ENCODE peak calls at places on chromosomes 3 and 15, in ten cellular contexts. H is left ventricle myocardium inferior; G is uterus; A is endodermal cell; N is CD4-positive, alpha-beta T cell; F is stomach; X is colonic mucosa; Q is body of pancreas; M is A549; C is coronary artery. E is an unnamed sample.

GRCh38 chr15:70576276-70576675 is 187.1 kb downstream of the UACA start:
- DNase-seq in H (no peak), G (no peak), A (no peak), N (no peak), F (no peak), X (no peak), Q (no peak), M (no peak), C (no peak), E (no peak)

GRCh38 chr3:152623286-152623685 is 211.6 kb upstream of the P2RY1 start:
- DNase-seq in H (no peak), G (no peak), A (no peak), N (no peak), F (no peak), X (no peak), Q (no peak), M (no peak), C (no peak), E (no peak)

GRCh38 chr3:102085431-102086226 is 236.3 kb downstream of the NFKBIZ start:
- DNase-seq in H (no peak), G (no peak), A (no peak), N (no peak), F (no peak), X (no peak), Q (no peak), M (no peak), C (no peak), E (no peak)

GRCh38 chr15:63888146-63888545 is 54.4 kb upstream of the HERC1 start:
- DNase-seq in H (no peak), G (no peak), A (peak; percentile 26), N (no peak), F (no peak), X (no peak), Q (no peak), M (no peak), C (no peak), E (no peak)

GRCh38 chr15:44682211-44682610 is 18.7 kb upstream of the SPG11 start:
- DNase-seq in H (no peak), G (no peak), A (no peak), N (no peak), F (no peak), X (no peak), Q (no peak), M (no peak), C (no peak), E (no peak)

GRCh38 chr3:40843851-40844548 is 319.2 kb downstream of the ZNF621 start:
- DNase-seq in H (no peak), G (no peak), A (peak; percentile 58), N (no peak), F (no peak), X (no peak), Q (no peak), M (no peak), C (no peak), E (no peak)

GRCh38 chr3:160641675-160642330 is 35.2 kb upstream of the ARL14 start:
- DNase-seq in H (no peak), G (peak; percentile 42), A (no peak), N (no peak), F (no peak), X (no peak), Q (no peak), M (no peak), C (no peak), E (peak; percentile 56)

GRCh38 chr15:46151786-46152185 is 517.0 kb downstream of the SQOR start:
- DNase-seq in H (no peak), G (no peak), A (no peak), N (no peak), F (no peak), X (no peak), Q (no peak), M (no peak), C (no peak), E (no peak)

GRCh38 chr3:38297947-38298711 is 16.0 kb downstream of the SLC22A14 start:
- DNase-seq in H (no peak), G (no peak), A (no peak), N (no peak), F (no peak), X (no peak), Q (no peak), M (peak; percentile 24), C (no peak), E (peak; percentile 4)

GRCh38 chr3:32842987-32843386 is 25.2 kb downstream of the TRIM71 start:
- DNase-seq in H (no peak), G (no peak), A (peak; percentile 70), N (no peak), F (no peak), X (no peak), Q (no peak), M (no peak), C (no peak), E (no peak)

GRCh38 chr3:195012571-195012970 is 258.4 kb downstream of the XXYLT1 start:
- DNase-seq in H (no peak), G (no peak), A (peak; percentile 15), N (no peak), F (peak; percentile 11), X (no peak), Q (no peak), M (no peak), C (no peak), E (no peak)

GRCh38 chr15:32942286-32942927 is 224.6 kb downstream of the GREM1 start:
- DNase-seq in H (no peak), G (no peak), A (no peak), N (no peak), F (no peak), X (no peak), Q (no peak), M (no peak), C (no peak), E (no peak)

GRCh38 chr3:104873331-104873730 is 493.4 kb upstream of the ALCAM start:
- DNase-seq in H (no peak), G (no peak), A (no peak), N (no peak), F (no peak), X (no peak), Q (no peak), M (no peak), C (no peak), E (peak; percentile 80)

GRCh38 chr15:38996111-38996541 is 431.5 kb upstream of the RASGRP1 start:
- DNase-seq in H (no peak), G (no peak), A (no peak), N (no peak), F (no peak), X (no peak), Q (peak; percentile 14), M (no peak), C (no peak), E (peak; percentile 67)

GRCh38 chr3:186024210-186024609 is 84.7 kb downstream of the ETV5 start:
- DNase-seq in H (peak; percentile 35), G (no peak), A (no peak), N (no peak), F (no peak), X (no peak), Q (peak; percentile 23), M (no peak), C (no peak), E (no peak)

GRCh38 chr15:29938701-29939340 is 116.6 kb upstream of the TJP1 start:
- DNase-seq in H (no peak), G (no peak), A (no peak), N (no peak), F (no peak), X (no peak), Q (no peak), M (no peak), C (no peak), E (no peak)
- H3K27ac ChIP-seq in H (no peak overlapping the region), G (no peak overlapping the region), A (no peak overlapping the region), N (no peak overlapping the region), F (no peak overlapping the region), X (no peak overlapping the region), Q (no peak overlapping the region), M (peak overlapping the region; percentile 26), C (no peak overlapping the region), E (peak overlapping the region; percentile 18)

GRCh38 chr3:29513236-29513635 is 232.4 kb downstream of the RBMS3 start:
- DNase-seq in H (no peak), G (peak; percentile 43), A (no peak), N (no peak), F (no peak), X (no peak), Q (no peak), M (no peak), C (no peak), E (peak; percentile 72)

GRCh38 chr3:29516164-29516563 is 235.3 kb downstream of the RBMS3 start:
- DNase-seq in H (no peak), G (no peak), A (no peak), N (no peak), F (no peak), X (no peak), Q (no peak), M (no peak), C (no peak), E (no peak)

GRCh38 chr3:29515451-29515850 is 234.6 kb downstream of the RBMS3 start:
- DNase-seq in H (no peak), G (no peak), A (peak; percentile 62), N (no peak), F (no peak), X (no peak), Q (no peak), M (no peak), C (no peak), E (peak; percentile 43)

GRCh38 chr3:29514170-29514569 is 233.3 kb downstream of the RBMS3 start:
- DNase-seq in H (no peak), G (no peak), A (no peak), N (no peak), F (no peak), X (no peak), Q (no peak), M (no peak), C (no peak), E (no peak)

GRCh38 chr3:29514912-29515311 is 234.0 kb downstream of the RBMS3 start:
- DNase-seq in H (no peak), G (no peak), A (no peak), N (no peak), F (no peak), X (no peak), Q (no peak), M (no peak), C (no peak), E (no peak)
- TF ChIP-seq CTCF in H (no peak), G (no peak), A (no peak), N (no peak), F (no peak), X (no peak), Q (no peak), M (no peak), C (no peak), E (no peak)

DNA sequence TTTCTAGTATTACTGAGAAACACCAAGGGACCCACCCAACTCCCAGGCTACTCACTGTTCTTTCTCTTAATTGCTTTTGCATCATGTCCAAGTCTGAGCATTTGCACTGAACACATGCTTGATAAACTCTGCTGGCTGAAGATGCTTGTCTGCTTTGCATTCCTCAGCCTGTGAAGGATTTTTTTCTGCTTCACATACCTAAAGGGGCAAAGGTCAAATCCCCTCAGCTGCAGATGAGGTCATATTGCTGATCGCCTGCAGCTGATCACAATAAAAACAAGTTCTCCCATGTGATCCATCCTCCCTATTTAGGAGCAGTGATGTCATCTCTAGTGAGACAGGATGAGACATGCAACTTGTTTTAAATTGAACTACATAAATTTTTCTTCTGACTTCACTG is 84.6 kb upstream of the DCBLD2 start:
- DNase-seq in H (no peak), G (no peak), A (peak; percentile 68), N (no peak), F (no peak), X (no peak), Q (no peak), M (no peak), C (no peak), E (peak; percentile 91)
- H3K27ac ChIP-seq in H (peak overlapping the region; percentile 59), G (no peak overlapping the region), A (no peak overlapping the region), N (no peak overlapping the region), F (no peak overlapping the region), X (no peak overlapping the region), Q (no peak overlapping the region), M (peak overlapping the region; percentile 88), C (no peak overlapping the region), E (peak overlapping the region; percentile 68)

GRCh38 chr3:22089284-22089683 is 338.3 kb upstream of the ZNF385D start:
- DNase-seq in H (no peak), G (no peak), A (peak; percentile 65), N (no peak), F (no peak), X (no peak), Q (peak; percentile 33), M (peak; percentile 6), C (no peak), E (peak; percentile 7)
- TF ChIP-seq CTCF in H (peak; percentile 40), G (no peak), A (peak; percentile 79), N (no peak), F (no peak), X (no peak), Q (peak; percentile 73), M (peak; percentile 43), C (no peak), E (peak; percentile 55)

E was measured in brain microvascular endothelial cell.